ENCODE peak calls at places on chromosomes 4 and X, in four cellular contexts. Y, T, W and V are unnamed samples. For H3K27me3, the result is how much of the 10 kb centered on the place peaks cover.

GRCh38 chr4:1369484-1370079 is 22.6 kb downstream of the UVSSA start:
- DNase-seq in Y (no peak), T (no peak), W (no peak), V (no peak)

GRCh38 chr4:85358831-85359230 is 116.1 kb upstream of the ARHGAP24 start:
- DNase-seq in Y (no peak), T (no peak), W (no peak), V (no peak)

GRCh38 chr4:78951862-78952472 is 12.7 kb upstream of the PAQR3 start:
- DNase-seq in Y (peak), T (no peak), W (peak), V (no peak)

GRCh38 chr4:5037553-5038551 is 13.4 kb upstream of the STK32B start:
- DNase-seq in Y (no peak), T (no peak), W (peak), V (no peak)

GRCh38 chrX:50747471-50747900 is 66.5 kb downstream of the SHROOM4 start:
- DNase-seq in Y (peak), T (no peak), W (peak), V (no peak)

GRCh38 chr4:15469402-15470148 is at the start of gene CC2D2A:
- DNase-seq in Y (no peak), T (no peak), W (no peak), V (no peak)

GRCh38 chr4:114378306-114378903 is 220.2 kb upstream of the UGT8 start:
- DNase-seq in Y (no peak), T (no peak), W (no peak), V (no peak)

GRCh38 chr4:8028368-8028767 is 88.7 kb upstream of the AFAP1 start:
- DNase-seq in Y (no peak), T (no peak), W (no peak), V (no peak)

GRCh38 chr4:105361021-105361420 is 112.8 kb downstream of the PPA2 start:
- DNase-seq in Y (no peak), T (no peak), W (no peak), V (no peak)

GRCh38 chrX:121308276-121308805 is 260.9 kb downstream of the GLUD2 start:
- DNase-seq in Y (peak), T (no peak), W (peak), V (no peak)

GRCh38 chr4:110622841-110623709 is at the start of gene PITX2:
- DNase-seq in Y (peak), T (no peak), W (no peak), V (peak)

GRCh38 chr4:3880595-3881120 is 114.5 kb downstream of the ADRA2C start:
- DNase-seq in Y (peak), T (peak), W (peak), V (peak)

GRCh38 chr4:3877236-3877635 is 111.1 kb downstream of the ADRA2C start:
- DNase-seq in Y (no peak), T (no peak), W (no peak), V (no peak)

GRCh38 chr4:3879681-3880594 is 113.8 kb downstream of the ADRA2C start:
- DNase-seq in Y (no peak), T (peak), W (no peak), V (no peak)

GRCh38 chr4:3877868-3878267 is 111.7 kb downstream of the ADRA2C start:
- DNase-seq in Y (no peak), T (no peak), W (no peak), V (no peak)

DNA sequence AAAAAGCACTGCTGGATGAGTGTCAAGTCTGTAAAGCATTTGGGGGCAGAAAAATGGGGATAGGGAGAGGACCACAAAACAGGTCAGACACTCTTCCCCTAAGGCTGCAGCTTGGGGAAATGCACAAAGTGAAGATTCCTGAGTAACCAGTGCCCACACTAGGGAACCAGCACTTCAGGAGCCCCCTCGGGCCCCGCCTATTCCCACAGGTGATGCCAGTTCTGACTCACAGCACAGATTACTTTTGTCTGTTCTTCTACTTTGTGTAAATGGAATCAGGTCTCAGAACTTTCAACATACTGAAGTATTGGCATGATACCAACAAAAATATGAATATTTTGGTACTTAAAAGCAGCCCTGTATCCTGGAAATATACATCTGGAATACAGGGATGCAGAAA is 112.5 kb downstream of the ADRA2C start:
- DNase-seq in Y (no peak), T (no peak), W (no peak), V (no peak)
- H3K27me3 ChIP-seq in Y (under half), T (under half), W (under half), V (under half)

DNA sequence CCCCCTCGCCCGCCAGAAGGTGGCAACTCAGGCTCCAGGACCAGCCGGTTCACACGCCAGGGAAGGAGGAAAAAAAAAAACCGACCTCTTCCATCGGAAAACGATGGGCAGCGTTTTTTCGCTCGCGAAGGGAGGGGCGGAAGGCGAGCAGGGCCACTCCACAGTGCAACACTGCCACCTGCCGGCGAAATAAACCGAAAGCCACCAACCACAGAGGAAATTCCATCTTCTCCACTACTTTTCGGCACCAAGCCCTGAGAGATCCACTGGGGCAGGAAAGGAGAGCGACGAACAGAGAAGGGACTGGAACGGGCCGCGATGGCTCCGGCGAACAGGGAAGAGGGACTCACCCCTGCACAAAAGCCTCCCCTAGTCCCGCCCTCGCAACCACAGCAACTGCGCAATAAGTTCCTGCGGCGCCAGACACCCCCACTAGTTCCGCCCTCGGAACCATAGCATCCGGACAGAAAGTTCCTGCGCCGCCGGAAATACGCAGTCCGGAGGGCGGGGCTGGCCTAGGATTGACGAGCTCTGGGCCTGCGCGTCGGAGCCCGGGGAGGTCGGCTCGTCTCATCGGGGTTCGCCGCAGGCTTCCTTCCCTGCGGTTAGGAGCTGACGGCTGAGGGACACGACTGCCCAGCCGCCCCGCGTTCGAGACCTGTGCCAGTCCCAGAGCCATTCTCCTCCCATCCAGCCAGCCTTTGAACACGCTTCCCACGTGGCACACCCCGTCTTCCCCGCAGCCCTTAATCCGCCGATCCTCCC is 23.4 kb downstream of the FAM156A start:
- DNase-seq in Y (peak), T (peak), W (peak), V (peak)
- TF ChIP-seq POLR2A in Y (peak), T (peak), W (peak), V (peak)

GRCh38 chrX:120238947-120239346 is 11.7 kb upstream of the ZBTB33 start:
- DNase-seq in Y (no peak), T (no peak), W (no peak), V (no peak)

GRCh38 chrX:120242807-120243206 is 7.8 kb upstream of the ZBTB33 start:
- DNase-seq in Y (peak), T (no peak), W (no peak), V (no peak)

GRCh38 chrX:120244395-120244734 is 6.2 kb upstream of the ZBTB33 start:
- DNase-seq in Y (peak), T (no peak), W (no peak), V (no peak)

GRCh38 chrX:120250522-120251271 is at the start of gene ZBTB33:
- DNase-seq in Y (peak), T (peak), W (peak), V (peak)

DNA sequence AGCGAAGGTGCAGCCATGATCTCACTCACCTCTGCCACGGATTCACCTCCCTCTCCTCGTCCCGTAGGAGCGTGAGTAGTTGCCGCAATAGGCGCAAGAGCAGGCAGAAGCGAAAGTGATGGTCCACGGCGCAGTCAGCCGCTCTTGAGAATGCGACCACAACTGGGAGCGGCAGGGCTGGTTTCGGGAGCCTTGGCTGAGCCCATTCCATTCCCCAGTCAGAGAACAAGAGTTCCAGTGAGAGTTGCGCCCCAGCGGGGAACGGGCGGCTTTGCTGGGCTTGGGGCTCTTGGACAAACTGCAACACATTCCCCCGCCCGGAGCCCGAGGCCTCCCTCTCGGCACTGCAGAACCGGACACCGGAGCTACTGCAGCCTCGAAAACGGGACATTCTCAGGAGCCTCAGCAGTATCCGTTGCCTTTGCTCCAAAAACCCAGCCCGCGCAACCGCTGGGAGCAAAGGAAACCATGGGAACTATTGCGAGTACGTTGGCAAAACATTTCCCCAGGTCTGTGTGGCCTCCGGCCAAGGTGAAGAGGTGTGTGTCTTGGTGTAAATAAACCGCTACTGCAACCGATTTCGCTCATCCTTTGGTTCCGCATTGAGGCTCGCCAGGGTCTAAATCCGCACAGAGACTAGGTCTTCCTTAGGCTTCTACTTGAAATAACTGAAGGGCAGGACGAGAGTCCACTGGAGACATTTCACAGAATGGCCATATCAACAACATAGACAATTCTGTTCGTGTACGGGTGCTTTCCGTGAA is 5.7 kb upstream of the ZBTB33 start:
- DNase-seq in Y (peak), T (peak), W (peak), V (peak)
- TF ChIP-seq EP300 in Y (peak), T (no peak), W (peak), V (no peak)

DNA sequence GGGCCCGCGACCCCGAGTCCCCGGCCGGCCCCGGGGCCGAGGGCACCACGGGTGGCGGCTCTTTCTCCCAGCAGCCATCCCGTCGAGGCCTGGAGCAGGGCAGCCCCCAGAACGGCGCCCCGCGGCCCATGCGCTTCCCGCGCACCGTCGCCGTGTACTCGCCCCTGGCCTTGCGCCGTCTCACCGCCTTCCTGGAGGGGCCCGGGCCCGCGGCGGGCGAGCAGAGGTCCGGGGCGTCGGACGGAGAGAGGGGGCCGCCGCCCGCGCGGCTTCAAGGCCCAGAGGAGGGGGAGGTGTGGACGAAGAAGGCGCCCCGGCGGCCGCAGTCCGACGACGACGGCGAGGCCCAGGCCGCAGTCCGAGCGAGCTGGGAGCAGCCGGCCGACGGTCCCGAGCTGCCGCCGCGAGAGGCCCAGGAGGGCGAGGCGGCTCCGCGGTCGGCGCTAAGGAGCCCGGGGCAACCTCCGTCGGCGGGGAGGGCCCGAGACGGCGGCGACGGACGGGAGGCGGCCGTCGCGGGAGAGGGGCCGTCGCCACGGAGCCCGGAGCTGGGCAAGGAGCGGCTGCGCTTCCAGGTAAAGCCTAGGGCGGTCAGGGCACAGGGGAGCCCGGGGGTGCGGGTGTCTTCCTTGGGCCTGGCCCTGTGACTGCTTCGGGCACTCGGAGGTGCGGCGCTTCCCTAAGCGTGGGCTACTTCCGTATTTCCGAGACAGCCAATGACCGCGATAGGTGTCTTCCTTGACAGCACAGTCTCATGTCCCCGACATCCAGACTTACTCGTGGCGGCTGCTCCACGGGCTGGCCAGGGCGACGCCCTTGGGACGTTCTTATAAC is 845 bp downstream of the ZAR1 start:
- DNase-seq in Y (no peak), T (no peak), W (no peak), V (no peak)
- H3K27me3 ChIP-seq in Y (under half), T (under half), W (under half), V (under half)

GRCh38 chr4:168831919-168832745 is 177.9 kb downstream of the CBR4 start:
- DNase-seq in Y (peak), T (peak), W (peak), V (peak)
- TF ChIP-seq POLR2A in Y (no peak), T (peak), W (no peak), V (peak)